ENCODE peak calls at places on chromosomes 2 and 18, in five cellular contexts. V is HepG2; K is T-helper 1 cell; L is activated T-cell treated with anti-CD3 and anti-CD28 coated beads for 4 hours; R is stimulated activated CD4-positive, alpha-beta T cell treated with anti-CD3 and anti-CD28 coated beads, Interleukin-2, amount 100 ng/mL, for 48 hours. B is an unnamed sample.
A peak's percentile ranks its signal among the peaks of the same experiment; 100 is the strongest.

GRCh38 chr2:15721411-15722094 is 129.9 kb downstream of the DDX1 start:
- DNase-seq in V (no peak), R (no peak), K (no peak), L (no peak), B (no peak)

GRCh38 chr2:8223731-8224678 is 457.9 kb upstream of the ID2 start:
- DNase-seq in K (no peak), R (no peak), L (no peak), V (no peak), B (no peak)

GRCh38 chr2:113278812-113279139 is at the start of gene PAX8:
- DNase-seq in K (no peak), L (no peak), V (no peak), R (no peak), B (no peak)

GRCh38 chr2:179031731-179032408 is 18.1 kb downstream of the CCDC141 start:
- DNase-seq in K (peak; percentile 6), R (no peak), V (no peak), L (no peak), B (no peak)

GRCh38 chr18:48785686-48786470 is 164.9 kb downstream of the SMAD7 start:
- DNase-seq in R (no peak), K (no peak), V (no peak), L (no peak), B (no peak)

GRCh38 chr2:133486706-133487305 is 81.5 kb downstream of the NCKAP5 start:
- DNase-seq in K (no peak), L (no peak), V (no peak), R (no peak), B (no peak)

GRCh38 chr2:229408356-229408755 is 137.3 kb upstream of the PID1 start:
- DNase-seq in K (no peak), R (no peak), V (peak; percentile 30), L (no peak), B (no peak)

GRCh38 chr2:95024960-95025405 is 525 bp upstream of the MAL start:
- DNase-seq in K (peak; percentile 17), R (no peak), L (no peak), V (no peak), B (no peak)

GRCh38 chr2:58845011-58845410 is 603.9 kb upstream of the FANCL start:
- DNase-seq in R (no peak), L (no peak), V (no peak), K (no peak), B (no peak)

GRCh38 chr2:43157506-43158232 is 68.7 kb downstream of the ZFP36L2 start:
- DNase-seq in K (no peak), R (no peak), V (peak; percentile 48), L (no peak), B (no peak)

GRCh38 chr2:127085260-127085666 is 21.7 kb downstream of the BIN1 start:
- DNase-seq in L (no peak), R (no peak), V (no peak), K (no peak), B (no peak)

GRCh38 chr2:72159211-72159610 is 11.5 kb upstream of the CYP26B1 start:
- DNase-seq in V (no peak), K (no peak), R (no peak), L (no peak), B (no peak)